ENCODE peak calls at places on chromosomes 12 and 14, in four cellular contexts. One of them, this sample, is unnamed.

GRCh38 chr12:94596596-94596995 is 53.8 kb downstream of the TMCC3 start:
- DNase-seq in heart right ventricle: no peak
- DNase-seq in AG04449: no peak
- DNase-seq in AG04450: no peak
- DNase-seq in this sample: no peak

GRCh38 chr14:79016828-79017505 is 846.8 kb downstream of the NRXN3 start:
- DNase-seq in AG04450: peak
- DNase-seq in heart right ventricle: no peak
- DNase-seq in AG04449: peak
- DNase-seq in this sample: no peak

GRCh38 chr14:81517798-81518398 is 15.8 kb downstream of the SEL1L start:
- DNase-seq in AG04449: no peak
- DNase-seq in AG04450: no peak
- DNase-seq in heart right ventricle: peak
- DNase-seq in this sample: no peak

GRCh38 chr14:100746326-100746725 is 19.6 kb downstream of the DLK1 start:
- DNase-seq in AG04449: no peak
- DNase-seq in AG04450: no peak
- DNase-seq in heart right ventricle: no peak
- DNase-seq in this sample: no peak

GRCh38 chr14:29350496-29350895 is 577.2 kb downstream of the PRKD1 start:
- DNase-seq in heart right ventricle: no peak
- DNase-seq in AG04450: no peak
- DNase-seq in AG04449: no peak
- DNase-seq in this sample: no peak

GRCh38 chr14:54138354-54139038 is 181.9 kb upstream of the BMP4 start:
- DNase-seq in AG04449: no peak
- DNase-seq in AG04450: no peak
- DNase-seq in heart right ventricle: no peak
- DNase-seq in this sample: no peak

GRCh38 chr12:102990419-102990818 is 32.9 kb downstream of the ASCL1 start:
- DNase-seq in AG04449: no peak
- DNase-seq in heart right ventricle: no peak
- DNase-seq in AG04450: no peak
- DNase-seq in this sample: no peak

GRCh38 chr12:53990311-53991076 is 5.5 kb downstream of the HOXC10 start:
- DNase-seq in AG04450: no peak
- DNase-seq in heart right ventricle: no peak
- DNase-seq in AG04449: no peak
- DNase-seq in this sample: no peak

GRCh38 chr14:61525293-61526011 is 169.9 kb upstream of the HIF1A start:
- DNase-seq in heart right ventricle: peak
- DNase-seq in AG04449: no peak
- DNase-seq in AG04450: no peak
- DNase-seq in this sample: no peak

GRCh38 chr14:104657114-104657524 is 32.3 kb upstream of the INF2 start:
- DNase-seq in AG04449: no peak
- DNase-seq in AG04450: no peak
- DNase-seq in heart right ventricle: no peak
- DNase-seq in this sample: no peak

GRCh38 chr12:124024790-124025189 is 51.8 kb downstream of the ZNF664 start:
- DNase-seq in heart right ventricle: no peak
- DNase-seq in AG04450: no peak
- DNase-seq in AG04449: no peak
- DNase-seq in this sample: no peak

GRCh38 chr12:110502449-110502738 is 263 bp downstream of the RAD9B start:
- DNase-seq in AG04449: no peak
- DNase-seq in heart right ventricle: no peak
- DNase-seq in AG04450: no peak
- DNase-seq in this sample: no peak

GRCh38 chr12:104460973-104461693 is 4.4 kb downstream of the CHST11 start:
- DNase-seq in AG04450: no peak
- DNase-seq in AG04449: no peak
- DNase-seq in heart right ventricle: no peak
- DNase-seq in this sample: no peak

GRCh38 chr14:35197015-35197414 is 74.7 kb downstream of the PRORP start:
- DNase-seq in AG04449: no peak
- DNase-seq in heart right ventricle: no peak
- DNase-seq in AG04450: no peak
- DNase-seq in this sample: no peak

GRCh38 chr12:62301799-62302133 is 41.6 kb downstream of the USP15 start:
- DNase-seq in AG04450: no peak
- DNase-seq in heart right ventricle: no peak
- DNase-seq in AG04449: no peak
- DNase-seq in this sample: no peak

GRCh38 chr12:62297321-62297720 is 37.1 kb downstream of the USP15 start:
- DNase-seq in heart right ventricle: no peak
- DNase-seq in AG04450: no peak
- DNase-seq in AG04449: no peak
- DNase-seq in this sample: no peak

GRCh38 chr12:62296001-62296400 is 35.8 kb downstream of the USP15 start:
- DNase-seq in AG04450: no peak
- DNase-seq in AG04449: no peak
- DNase-seq in heart right ventricle: no peak
- DNase-seq in this sample: no peak

GRCh38 chr12:62301080-62301798 is 41.0 kb downstream of the USP15 start:
- DNase-seq in AG04449: no peak
- DNase-seq in AG04450: no peak
- DNase-seq in heart right ventricle: no peak
- DNase-seq in this sample: peak

GRCh38 chr12:62299617-62300016 is 39.4 kb downstream of the USP15 start:
- DNase-seq in AG04449: no peak
- DNase-seq in heart right ventricle: no peak
- DNase-seq in AG04450: no peak
- DNase-seq in this sample: no peak
- H3K4me3 ChIP-seq in AG04449: no peak
- H3K4me3 ChIP-seq in heart right ventricle: no peak
- H3K4me3 ChIP-seq in AG04450: no peak
- H3K4me3 ChIP-seq in this sample: no peak

DNA sequence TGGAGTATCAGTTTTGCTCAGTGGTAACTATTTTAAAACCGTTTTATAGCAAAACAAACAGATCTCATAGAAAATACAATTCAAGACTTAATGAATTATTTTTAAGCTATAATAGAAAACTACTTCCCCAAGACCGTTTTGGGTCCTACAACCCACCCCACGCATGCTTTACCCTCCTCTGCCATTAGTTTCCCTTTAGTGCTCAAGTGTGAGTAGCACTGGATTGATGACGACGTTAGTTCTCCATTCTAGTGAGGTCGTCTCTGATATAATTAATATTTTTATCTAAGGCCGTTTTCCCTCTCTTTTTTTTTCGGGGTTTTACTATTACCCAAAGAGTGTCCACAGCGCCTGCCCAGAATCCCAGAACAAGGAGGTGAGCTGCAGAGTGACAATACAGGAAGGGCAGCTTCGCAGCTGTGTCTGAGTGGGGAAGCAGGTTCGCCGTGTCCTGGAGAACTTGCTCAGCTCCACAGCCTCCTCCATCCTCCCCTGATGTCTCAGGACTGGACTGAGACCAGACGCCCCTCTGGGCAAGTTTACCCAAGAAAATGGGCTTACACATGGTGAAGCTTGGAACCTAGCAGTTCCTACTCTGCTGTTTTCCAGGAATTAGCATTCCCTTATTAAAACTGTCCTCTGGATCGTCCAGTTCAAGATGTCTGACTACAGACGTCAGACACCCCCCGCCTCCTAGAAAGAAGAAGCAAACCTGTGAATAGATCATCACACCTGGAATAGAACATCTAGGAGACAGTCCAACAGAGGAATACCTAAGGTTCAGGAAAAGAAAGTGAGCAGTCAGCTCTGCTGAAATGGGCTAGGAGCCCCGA is 31.9 kb upstream of the MON2 start:
- DNase-seq in heart right ventricle: no peak
- DNase-seq in AG04449: no peak
- DNase-seq in AG04450: no peak
- DNase-seq in this sample: no peak
- H3K4me3 ChIP-seq in heart right ventricle: peak
- H3K4me3 ChIP-seq in AG04449: peak
- H3K4me3 ChIP-seq in AG04450: peak
- H3K4me3 ChIP-seq in this sample: peak

GRCh38 chr12:130446846-130447654 is 109.4 kb downstream of the PIWIL1 start:
- DNase-seq in AG04449: no peak
- DNase-seq in heart right ventricle: no peak
- DNase-seq in AG04450: no peak
- DNase-seq in this sample: no peak
- H3K4me3 ChIP-seq in AG04449: no peak
- H3K4me3 ChIP-seq in heart right ventricle: no peak
- H3K4me3 ChIP-seq in AG04450: no peak
- H3K4me3 ChIP-seq in this sample: no peak

GRCh38 chr14:95515080-95515489 is 1.4 kb downstream of the SYNE3 start:
- DNase-seq in heart right ventricle: peak
- DNase-seq in AG04449: no peak
- DNase-seq in AG04450: no peak
- DNase-seq in this sample: no peak
- H3K4me3 ChIP-seq in heart right ventricle: peak
- H3K4me3 ChIP-seq in AG04449: peak
- H3K4me3 ChIP-seq in AG04450: peak
- H3K4me3 ChIP-seq in this sample: no peak

GRCh38 chr12:32686340-32686739 is 7.2 kb downstream of the DNM1L start:
- DNase-seq in heart right ventricle: no peak
- DNase-seq in AG04450: no peak
- DNase-seq in AG04449: no peak
- DNase-seq in this sample: no peak

GRCh38 chr12:32679091-32679909 is at the start of gene DNM1L:
- DNase-seq in AG04450: peak
- DNase-seq in AG04449: peak
- DNase-seq in heart right ventricle: peak
- DNase-seq in this sample: peak

GRCh38 chr12:32679910-32680217 is 763 bp downstream of the DNM1L start:
- DNase-seq in AG04449: no peak
- DNase-seq in AG04450: no peak
- DNase-seq in heart right ventricle: no peak
- DNase-seq in this sample: no peak

GRCh38 chr12:32681272-32681671 is 2.2 kb downstream of the DNM1L start:
- DNase-seq in AG04449: no peak
- DNase-seq in heart right ventricle: no peak
- DNase-seq in AG04450: no peak
- DNase-seq in this sample: no peak

GRCh38 chr12:32680787-32681186 is 1.7 kb downstream of the DNM1L start:
- DNase-seq in AG04449: no peak
- DNase-seq in heart right ventricle: no peak
- DNase-seq in AG04450: no peak
- DNase-seq in this sample: no peak
- H3K4me3 ChIP-seq in AG04449: peak
- H3K4me3 ChIP-seq in heart right ventricle: peak
- H3K4me3 ChIP-seq in AG04450: peak
- H3K4me3 ChIP-seq in this sample: peak

GRCh38 chr14:105890474-105891220 is 364.3 kb downstream of the TMEM121 start:
- DNase-seq in AG04449: no peak
- DNase-seq in AG04450: no peak
- DNase-seq in heart right ventricle: peak
- DNase-seq in this sample: peak
- H3K4me3 ChIP-seq in AG04449: no peak
- H3K4me3 ChIP-seq in AG04450: no peak
- H3K4me3 ChIP-seq in heart right ventricle: no peak
- H3K4me3 ChIP-seq in this sample: no peak

DNA sequence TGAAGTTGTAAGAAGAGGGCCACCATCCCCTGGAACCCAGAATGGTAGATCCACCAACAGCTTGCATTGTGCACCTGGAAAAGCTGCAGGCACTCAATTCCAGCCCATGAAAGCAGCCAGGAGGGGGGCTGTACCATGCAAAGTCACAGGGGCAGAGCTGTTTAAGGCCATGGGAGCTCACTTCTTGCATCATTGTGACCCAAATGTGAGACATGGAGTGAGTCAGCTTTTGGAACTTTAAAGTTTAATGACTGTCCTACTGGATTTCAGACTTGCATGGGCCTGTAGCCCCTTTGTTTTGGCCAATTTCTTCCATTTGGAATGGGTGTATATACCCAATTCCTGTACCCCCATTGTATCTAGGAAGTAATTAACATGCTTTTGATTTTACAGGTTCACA is 50.8 kb downstream of the SLC16A7 start:
- DNase-seq in AG04449: no peak
- DNase-seq in AG04450: no peak
- DNase-seq in heart right ventricle: no peak
- DNase-seq in this sample: no peak
- H3K4me3 ChIP-seq in AG04449: no peak
- H3K4me3 ChIP-seq in AG04450: no peak
- H3K4me3 ChIP-seq in heart right ventricle: no peak
- H3K4me3 ChIP-seq in this sample: no peak